ENCODE peak calls at places on chromosome 19, in seven cellular contexts. B is MM.1S, L is GM23248, Q is GM23338, O is HCT116, N is PC-3, V is hepatocyte. Y is an unnamed sample. For H3K4me1, the result is how much of the 10 kb centered on the place peaks cover.

GRCh38 chr19:35776102-35776788 is 881 bp downstream of the ARHGAP33 start:
- DNase-seq in B (no peak), L (peak), Q (peak), O (no peak), N (no peak), V (no peak), Y (peak)

GRCh38 chr19:33883869-33884519 is 87.3 kb downstream of the KCTD15 start:
- DNase-seq in B (no peak), L (no peak), Q (peak), O (no peak), N (peak), V (no peak), Y (peak)

GRCh38 chr19:52786078-52786463 is 520 bp downstream of the ZNF600 start:
- DNase-seq in B (no peak), L (peak), Q (peak), O (no peak), N (peak), V (peak), Y (peak)

GRCh38 chr19:18058208-18059009 is 28.3 kb downstream of the IL12RB1 start:
- DNase-seq in B (peak), L (peak), Q (peak), O (peak), N (peak), V (peak), Y (peak)

GRCh38 chr19:36331353-36332228 is 47.4 kb downstream of the ZFP14 start:
- DNase-seq in B (peak), L (peak), Q (peak), O (no peak), N (peak), V (peak), Y (peak)

GRCh38 chr19:29855087-29855486 is 43.3 kb downstream of the CCNE1 start:
- DNase-seq in B (no peak), L (no peak), Q (peak), O (no peak), N (no peak), V (no peak), Y (no peak)

GRCh38 chr19:50481351-50482149 is 4.9 kb upstream of the GARIN5A start:
- DNase-seq in B (no peak), L (no peak), Q (no peak), O (no peak), N (no peak), V (no peak), Y (no peak)

GRCh38 chr19:17405250-17406038 is at the start of gene BST2:
- DNase-seq in B (peak), L (peak), Q (peak), O (no peak), N (no peak), V (peak), Y (peak)

GRCh38 chr19:7505682-7506384 is 10.1 kb upstream of the ZNF358 start:
- DNase-seq in B (peak), L (peak), Q (peak), O (no peak), N (no peak), V (peak), Y (peak)

GRCh38 chr19:18590273-18591272 is 2.0 kb downstream of the REX1BD start:
- DNase-seq in B (no peak), L (no peak), Q (peak), O (peak), N (no peak), V (peak), Y (peak)

GRCh38 chr19:8794823-8795222 is 37.3 kb downstream of the ZNF558 start:
- DNase-seq in B (no peak), L (no peak), Q (no peak), O (no peak), N (no peak), V (no peak), Y (no peak)

GRCh38 chr19:21326169-21326568 is 3.0 kb downstream of the ZNF708 start:
- DNase-seq in B (no peak), L (no peak), Q (no peak), O (no peak), N (no peak), V (no peak), Y (no peak)

GRCh38 chr19:13463296-13463695 is 43.0 kb downstream of the CACNA1A start:
- DNase-seq in B (peak), L (peak), Q (peak), O (no peak), N (peak), V (peak), Y (peak)

GRCh38 chr19:52527954-52528326 is 472 bp downstream of the ZNF808 start:
- DNase-seq in B (no peak), L (peak), Q (peak), O (no peak), N (no peak), V (peak), Y (peak)

GRCh38 chr19:6719540-6719861 is 949 bp downstream of the C3 start:
- DNase-seq in B (no peak), L (no peak), Q (no peak), O (no peak), N (no peak), V (no peak), Y (no peak)

GRCh38 chr19:46009530-46010510 is 13.0 kb downstream of the PGLYRP1 start:
- DNase-seq in B (peak), L (peak), Q (peak), O (peak), N (peak), V (peak), Y (peak)

GRCh38 chr19:44685877-44686276 is 13.1 kb upstream of the CEACAM16 start:
- DNase-seq in B (no peak), L (peak), Q (no peak), O (no peak), N (peak), V (no peak), Y (no peak)

GRCh38 chr19:30253581-30253996 is 118.6 kb upstream of the ZNF536 start:
- DNase-seq in B (no peak), L (peak), Q (no peak), O (no peak), N (peak), V (peak), Y (peak)

GRCh38 chr19:10988380-10988779 is 27.6 kb downstream of the SMARCA4 start:
- DNase-seq in B (no peak), L (no peak), Q (no peak), O (no peak), N (no peak), V (no peak), Y (no peak)

GRCh38 chr19:14051980-14052379 is 9.9 kb downstream of the PALM3 start:
- DNase-seq in B (no peak), L (no peak), Q (no peak), O (no peak), N (no peak), V (no peak), Y (no peak)

GRCh38 chr19:5430237-5430636 is 25.0 kb upstream of the ZNRF4 start:
- DNase-seq in B (no peak), L (no peak), Q (peak), O (no peak), N (no peak), V (no peak), Y (peak)

GRCh38 chr19:49605605-49606004 is 14.6 kb downstream of the PRR12 start:
- DNase-seq in B (no peak), L (no peak), Q (no peak), O (no peak), N (no peak), V (no peak), Y (no peak)

GRCh38 chr19:58477871-58478270 is 1.7 kb downstream of the ZNF446 start:
- DNase-seq in B (no peak), L (no peak), Q (no peak), O (no peak), N (no peak), V (no peak), Y (no peak)

GRCh38 chr19:34308381-34309367 is 54.3 kb downstream of the GARRE1 start:
- DNase-seq in B (no peak), L (peak), Q (no peak), O (no peak), N (no peak), V (no peak), Y (no peak)

GRCh38 chr19:47155141-47155540 is 24.5 kb downstream of the SAE1 start:
- DNase-seq in B (no peak), L (peak), Q (no peak), O (no peak), N (no peak), V (no peak), Y (no peak)

GRCh38 chr19:13234518-13234917 is 84.3 kb downstream of the IER2 start:
- DNase-seq in B (peak), L (peak), Q (peak), O (peak), N (peak), V (peak), Y (peak)

GRCh38 chr19:30443531-30444252 is 71.5 kb downstream of the ZNF536 start:
- DNase-seq in B (no peak), L (no peak), Q (no peak), O (no peak), N (no peak), V (no peak), Y (no peak)

GRCh38 chr19:19230999-19231398 is 19.2 kb downstream of the NCAN start:
- DNase-seq in B (no peak), L (no peak), Q (no peak), O (no peak), N (no peak), V (no peak), Y (no peak)

GRCh38 chr19:53881482-53882390 is at the start of gene PRKCG:
- DNase-seq in B (no peak), L (peak), Q (peak), O (no peak), N (peak), V (peak), Y (peak)

GRCh38 chr19:10517760-10518443 is 655 bp upstream of the S1PR5 start:
- DNase-seq in B (no peak), L (peak), Q (peak), O (no peak), N (peak), V (peak), Y (peak)

GRCh38 chr19:47157455-47158321 is 27.1 kb downstream of the SAE1 start:
- DNase-seq in B (peak), L (peak), Q (peak), O (no peak), N (peak), V (peak), Y (peak)

GRCh38 chr19:47819841-47820244 is 1.9 kb upstream of the CRX start:
- DNase-seq in B (no peak), L (no peak), Q (peak), O (no peak), N (no peak), V (no peak), Y (peak)

GRCh38 chr19:53644061-53644816 is 12.4 kb downstream of the DPRX start:
- DNase-seq in B (no peak), L (no peak), Q (peak), O (no peak), N (no peak), V (no peak), Y (peak)

GRCh38 chr19:7366701-7367420 is 18.1 kb downstream of the ARHGEF18 start:
- DNase-seq in B (peak), L (peak), Q (peak), O (peak), N (peak), V (no peak), Y (peak)

GRCh38 chr19:53818756-53819155 is 5.4 kb downstream of the NLRP12 start:
- DNase-seq in B (no peak), L (no peak), Q (peak), O (no peak), N (no peak), V (no peak), Y (no peak)

DNA sequence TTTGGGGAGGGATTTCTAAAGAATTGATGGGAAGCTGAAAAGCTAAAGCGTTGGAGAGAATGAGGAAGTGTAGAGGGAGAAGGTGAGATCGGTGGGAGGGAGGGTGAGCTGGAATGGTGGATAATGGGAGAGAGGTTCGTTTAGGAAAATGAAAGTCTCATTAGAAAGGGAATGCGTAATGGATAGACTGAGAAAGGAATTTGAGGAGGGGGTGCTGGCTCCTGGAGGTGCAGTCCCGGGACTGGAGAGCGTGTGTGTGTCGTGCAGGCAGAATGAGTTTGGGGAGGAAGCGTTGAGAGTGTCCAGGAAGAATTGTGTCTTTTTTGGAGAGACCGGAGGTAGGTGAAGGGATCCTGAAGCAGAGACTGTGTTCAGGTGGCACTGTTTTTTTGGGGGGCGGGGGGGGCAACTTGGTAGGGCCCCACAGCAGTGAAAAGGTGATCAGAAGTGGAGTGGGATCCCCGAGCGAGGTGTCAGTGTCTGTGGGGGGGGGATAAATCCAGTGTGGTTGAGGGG is 1.4 kb downstream of the ACTN4 start:
- DNase-seq in B (no peak), L (peak), Q (no peak), O (no peak), N (no peak), V (peak), Y (peak)
- H3K4me1 ChIP-seq in B (under half), L (under half), Q (under half), O (half or more), N (under half), V (under half), Y (under half)

DNA sequence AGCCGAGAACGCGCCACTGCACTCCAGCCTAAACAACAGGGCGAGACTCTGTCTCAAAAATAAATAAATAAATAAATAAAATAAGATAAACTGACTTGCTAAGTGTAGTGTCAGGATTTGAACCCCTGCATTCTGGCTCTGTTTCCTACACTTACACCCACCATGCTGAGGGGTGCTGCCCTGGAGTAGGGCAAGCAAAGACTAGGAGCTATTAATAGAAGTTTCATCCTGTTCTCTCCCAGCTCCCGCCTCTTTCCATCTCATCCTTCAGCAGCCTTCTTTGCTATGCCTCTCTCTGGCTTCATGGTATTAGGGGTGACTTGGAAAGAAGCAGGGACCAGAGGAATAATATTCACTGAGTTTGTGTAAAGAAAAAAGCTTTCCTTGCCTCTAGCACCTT is 8.5 kb upstream of the PLAUR start:
- DNase-seq in B (no peak), L (no peak), Q (no peak), O (no peak), N (no peak), V (no peak), Y (no peak)
- TF ChIP-seq EZH2 in B (no peak), L (no peak), Q (no peak), O (no peak), N (no peak), V (no peak), Y (no peak)

GRCh38 chr19:1468274-1469199 is 10.5 kb downstream of the C19orf25 start:
- DNase-seq in B (no peak), L (peak), Q (no peak), O (no peak), N (peak), V (peak), Y (peak)

GRCh38 chr19:1471514-1472107 is 7.4 kb downstream of the C19orf25 start:
- DNase-seq in B (no peak), L (peak), Q (no peak), O (no peak), N (peak), V (no peak), Y (peak)

GRCh38 chr19:1469200-1469935 is 9.6 kb downstream of the C19orf25 start:
- DNase-seq in B (no peak), L (peak), Q (no peak), O (no peak), N (peak), V (no peak), Y (peak)

GRCh38 chr19:1470864-1471513 is 8.0 kb downstream of the C19orf25 start:
- DNase-seq in B (no peak), L (peak), Q (peak), O (no peak), N (peak), V (peak), Y (peak)

GRCh38 chr19:1469936-1470863 is 8.8 kb downstream of the C19orf25 start:
- DNase-seq in B (peak), L (peak), Q (peak), O (peak), N (peak), V (peak), Y (peak)
- TF ChIP-seq EZH2phosphoT487 in B (no peak), L (no peak), Q (no peak), O (no peak), N (no peak), V (no peak), Y (peak)

GRCh38 chr19:4367781-4368127 is 24.4 kb downstream of the MPND start:
- DNase-seq in B (no peak), L (no peak), Q (no peak), O (no peak), N (no peak), V (no peak), Y (no peak)
- H3K4me1 ChIP-seq in B (under half), L (under half), Q (under half), O (under half), N (under half), V (under half), Y (under half)

GRCh38 chr19:2288010-2288742 is 6.2 kb upstream of the PEAK3 start:
- DNase-seq in B (no peak), L (no peak), Q (no peak), O (no peak), N (no peak), V (no peak), Y (no peak)

GRCh38 chr19:2289714-2290435 is 7.9 kb upstream of the PEAK3 start:
- DNase-seq in B (peak), L (peak), Q (peak), O (no peak), N (no peak), V (no peak), Y (peak)

GRCh38 chr19:2291185-2291751 is 9.3 kb upstream of the PEAK3 start:
- DNase-seq in B (no peak), L (peak), Q (peak), O (no peak), N (no peak), V (no peak), Y (peak)

GRCh38 chr19:2288743-2289713 is 7.1 kb upstream of the PEAK3 start:
- DNase-seq in B (no peak), L (no peak), Q (peak), O (no peak), N (no peak), V (no peak), Y (no peak)

GRCh38 chr19:2290441-2291184 is 8.6 kb upstream of the PEAK3 start:
- DNase-seq in B (no peak), L (peak), Q (peak), O (no peak), N (no peak), V (no peak), Y (peak)
- TF ChIP-seq EZH2 in B (no peak), L (peak), Q (peak), O (no peak), N (peak), V (peak), Y (peak)

GRCh38 chr19:343941-344624 is 513 bp downstream of the MIER2 start:
- DNase-seq in B (no peak), L (peak), Q (peak), O (no peak), N (no peak), V (peak), Y (peak)
- TF ChIP-seq EZH2phosphoT487 in B (no peak), L (no peak), Q (no peak), O (no peak), N (no peak), V (no peak), Y (no peak)

GRCh38 chr19:42249769-42250168 is 5.2 kb downstream of the ERF start:
- DNase-seq in B (no peak), L (no peak), Q (no peak), O (no peak), N (no peak), V (no peak), Y (no peak)

GRCh38 chr19:42250666-42251531 is 4.0 kb downstream of the ERF start:
- DNase-seq in B (peak), L (peak), Q (no peak), O (no peak), N (no peak), V (no peak), Y (no peak)

GRCh38 chr19:42250249-42250665 is 4.7 kb downstream of the ERF start:
- DNase-seq in B (no peak), L (peak), Q (no peak), O (no peak), N (no peak), V (no peak), Y (no peak)

GRCh38 chr19:42252365-42253244 is 2.3 kb downstream of the ERF start:
- DNase-seq in B (peak), L (peak), Q (peak), O (no peak), N (no peak), V (peak), Y (no peak)

GRCh38 chr19:42251572-42251990 is 3.3 kb downstream of the ERF start:
- DNase-seq in B (peak), L (no peak), Q (no peak), O (no peak), N (no peak), V (no peak), Y (no peak)
- H3K4me1 ChIP-seq in B (under half), L (under half), Q (under half), O (under half), N (under half), V (under half), Y (under half)

Y was measured in neural progenitor cell.